ENCODE peak calls at places on chromosomes 5 and 9, in seven cellular contexts. S, U, H, Y, W, O and E are unnamed samples.

GRCh38 chr9:105670775-105671174 is 8.5 kb downstream of the TAL2 start:
- DNase-seq in W (no peak), S (no peak), Y (no peak), U (no peak), H (no peak), O (no peak), E (no peak)

GRCh38 chr5:67234671-67235176 is 38.1 kb upstream of the CD180 start:
- DNase-seq in S (peak; percentile 88), H (no peak), W (peak; percentile 87), U (no peak), O (no peak), Y (no peak), E (no peak)

GRCh38 chr5:106825379-106825778 is 845.4 kb downstream of the EFNA5 start:
- DNase-seq in S (no peak), W (no peak), H (no peak), U (no peak), O (no peak), Y (no peak), E (no peak)

GRCh38 chr5:168706655-168707069 is 127.5 kb upstream of the PANK3 start:
- DNase-seq in U (no peak), Y (peak; percentile 24), H (peak; percentile 59), S (peak; percentile 42), W (peak; percentile 45), O (peak; percentile 47), E (peak; percentile 33)

GRCh38 chr9:131129183-131129582 is 3.8 kb downstream of the NUP214 start:
- DNase-seq in U (no peak), O (no peak), H (no peak), S (no peak), W (no peak), Y (no peak), E (no peak)

GRCh38 chr9:134165357-134166315 is 1.3 kb upstream of the RNU6ATAC start:
- DNase-seq in W (peak; percentile 50), O (no peak), Y (peak; percentile 43), H (peak; percentile 72), S (peak; percentile 25), U (peak; percentile 81), E (no peak)

GRCh38 chr5:1385395-1386273 is 40.7 kb upstream of the CLPTM1L start:
- DNase-seq in S (peak; percentile 38), O (peak; percentile 20), Y (peak; percentile 79), H (peak; percentile 91), W (peak; percentile 44), U (peak; percentile 96), E (peak; percentile 38)

GRCh38 chr5:111076076-111076475 is 4.6 kb downstream of the TSLP start:
- DNase-seq in S (no peak), U (no peak), O (no peak), W (peak; percentile 63), Y (no peak), H (no peak), E (no peak)

GRCh38 chr9:95780751-95781150 is 94.7 kb upstream of the ERCC6L2 start:
- DNase-seq in Y (no peak), H (no peak), U (no peak), S (no peak), W (no peak), O (no peak), E (no peak)

GRCh38 chr5:96033116-96033515 is 71.5 kb upstream of the ELL2 start:
- DNase-seq in H (no peak), W (no peak), S (no peak), O (no peak), Y (no peak), U (no peak), E (no peak)

GRCh38 chr9:100028201-100028784 is 70.5 kb downstream of the ERP44 start:
- DNase-seq in O (peak; percentile 50), H (peak; percentile 82), S (peak; percentile 45), Y (peak; percentile 59), U (no peak), W (peak; percentile 82), E (no peak)

GRCh38 chr5:178113141-178113787 is at the start of gene N4BP3:
- DNase-seq in H (peak; percentile 90), U (peak; percentile 81), O (no peak), S (peak; percentile 57), W (peak; percentile 18), Y (peak; percentile 78), E (no peak)

GRCh38 chr5:37849641-37850040 is 9.8 kb upstream of the GDNF start:
- DNase-seq in Y (no peak), W (no peak), H (no peak), O (no peak), U (no peak), S (no peak), E (no peak)